ENCODE peak calls at places on chromosomes 6 and 20, in four cellular contexts. N, T, U and F are unnamed samples.

GRCh38 chr20:878511-879307 is 37.4 kb downstream of the ANGPT4 start:
- DNase-seq in N (no peak), T (no peak), U (no peak), F (no peak)

GRCh38 chr6:126437225-126437624 is 97.3 kb downstream of the CENPW start:
- DNase-seq in N (no peak), U (no peak), T (no peak), F (no peak)

GRCh38 chr6:84749181-84749580 is 15.2 kb downstream of the TBX18 start:
- DNase-seq in T (no peak), N (no peak), U (no peak), F (no peak)

GRCh38 chr6:69422474-69422873 is 374.3 kb downstream of the LMBRD1 start:
- DNase-seq in T (no peak), N (no peak), U (no peak), F (no peak)

GRCh38 chr6:107716688-107717089 is 107.4 kb downstream of the SCML4 start:
- DNase-seq in T (peak; percentile 61), N (peak; percentile 63), U (no peak), F (no peak)

GRCh38 chr6:22929228-22929627 is 359.9 kb downstream of the HDGFL1 start:
- DNase-seq in N (no peak), T (no peak), U (no peak), F (no peak)

GRCh38 chr6:154989457-154989856 is 5.7 kb upstream of the TIAM2 start:
- DNase-seq in U (no peak), T (no peak), N (no peak), F (no peak)

GRCh38 chr6:69974193-69974592 is 107.8 kb downstream of the COL19A1 start:
- DNase-seq in U (peak; percentile 0), T (no peak), N (no peak), F (no peak)

GRCh38 chr20:982754-983153 is 19.4 kb downstream of the RSPO4 start:
- DNase-seq in T (no peak), N (no peak), U (no peak), F (no peak)

GRCh38 chr6:157861184-157861583 is 38.1 kb downstream of the SNX9 start:
- DNase-seq in N (no peak), U (no peak), T (no peak), F (no peak)

GRCh38 chr6:28543671-28544131 is 18.0 kb downstream of the GPX5 start:
- DNase-seq in U (no peak), N (no peak), T (peak; percentile 15), F (no peak)

GRCh38 chr20:53463101-53463972 is 130.3 kb downstream of the ZNF217 start:
- DNase-seq in T (no peak), N (no peak), U (no peak), F (no peak)

GRCh38 chr6:23228439-23229024 is 659.2 kb downstream of the HDGFL1 start:
- DNase-seq in U (no peak), N (no peak), T (no peak), F (no peak)

GRCh38 chr20:17859616-17860232 is 108.9 kb downstream of the SNX5 start:
- DNase-seq in U (no peak), N (no peak), T (no peak), F (no peak)

GRCh38 chr20:41005361-41005729 is 23.3 kb upstream of the TOP1 start:
- DNase-seq in U (peak; percentile 82), T (no peak), N (no peak), F (peak; percentile 85)

GRCh38 chr6:144007779-144008500 is at the start of gene PLAGL1:
- DNase-seq in T (peak; percentile 13), U (peak; percentile 31), N (no peak), F (peak; percentile 5)

GRCh38 chr6:87779542-87779941 is 77.5 kb upstream of the AKIRIN2 start:
- DNase-seq in N (no peak), T (no peak), U (no peak), F (no peak)

GRCh38 chr20:47573586-47573985 is 71.9 kb downstream of the NCOA3 start:
- DNase-seq in T (no peak), N (no peak), U (no peak), F (no peak)

GRCh38 chr6:135054238-135054574 is 416 bp downstream of the HBS1L start:
- DNase-seq in U (no peak), N (no peak), T (peak; percentile 3), F (no peak)

GRCh38 chr6:138817799-138818198 is 21.9 kb downstream of the ECT2L start:
- DNase-seq in T (no peak), U (peak; percentile 35), N (no peak), F (peak; percentile 95)

GRCh38 chr6:47832386-47833080 is 50.7 kb downstream of the OPN5 start:
- DNase-seq in T (no peak), U (no peak), N (no peak), F (no peak)

GRCh38 chr20:23007462-23007861 is 27.6 kb upstream of the SSTR4 start:
- DNase-seq in N (no peak), U (no peak), T (no peak), F (no peak)

GRCh38 chr6:145733770-145734169 is 1.6 kb downstream of the EPM2A start:
- DNase-seq in U (no peak), T (no peak), N (no peak), F (peak; percentile 24)

GRCh38 chr6:22413681-22414305 is 117.0 kb upstream of the PRL start:
- DNase-seq in U (peak; percentile 56), N (no peak), T (no peak), F (peak; percentile 35)

GRCh38 chr6:75206338-75207210 is 721 bp upstream of the COL12A1 start:
- DNase-seq in U (no peak), N (no peak), T (no peak), F (no peak)

GRCh38 chr20:682123-682522 is 6.5 kb upstream of the SCRT2 start:
- DNase-seq in T (no peak), N (no peak), U (no peak), F (no peak)

GRCh38 chr6:66926060-66926459 is 1219.0 kb upstream of the EYS start:
- DNase-seq in N (no peak), U (no peak), T (no peak), F (no peak)

GRCh38 chr6:44058617-44059358 is 68.5 kb downstream of the MRPL14 start:
- DNase-seq in N (no peak), U (peak; percentile 98), T (no peak), F (peak; percentile 49)

GRCh38 chr20:61762886-61763739 is 302.6 kb downstream of the TAF4 start:
- DNase-seq in N (no peak), T (no peak), U (no peak), F (no peak)